ENCODE peak calls at places on chromosome 14, in six cellular contexts. One of them, this sample, is unnamed.

GRCh38 chr14:73850940-73851339 is 691 bp upstream of the PTGR2 start:
- DNase-seq in PC-3: peak; percentile 84
- DNase-seq in GM23338: no peak
- DNase-seq in transverse colon: no peak
- DNase-seq in effector memory CD4-positive, alpha-beta T cell: no peak
- DNase-seq in breast epithelium: no peak
- DNase-seq in this sample: no peak

GRCh38 chr14:58963873-58964597 is 224.4 kb upstream of the DAAM1 start:
- DNase-seq in effector memory CD4-positive, alpha-beta T cell: no peak
- DNase-seq in GM23338: no peak
- DNase-seq in PC-3: no peak
- DNase-seq in transverse colon: no peak
- DNase-seq in breast epithelium: no peak
- DNase-seq in this sample: no peak

GRCh38 chr14:52366796-52367315 is 52.7 kb downstream of the PTGER2 start:
- DNase-seq in breast epithelium: no peak
- DNase-seq in transverse colon: no peak
- DNase-seq in effector memory CD4-positive, alpha-beta T cell: no peak
- DNase-seq in GM23338: no peak
- DNase-seq in PC-3: no peak
- DNase-seq in this sample: no peak

GRCh38 chr14:55274144-55274543 is 2.9 kb downstream of the FBXO34 start:
- DNase-seq in PC-3: no peak
- DNase-seq in transverse colon: no peak
- DNase-seq in effector memory CD4-positive, alpha-beta T cell: no peak
- DNase-seq in breast epithelium: no peak
- DNase-seq in GM23338: no peak
- DNase-seq in this sample: peak; percentile 16

GRCh38 chr14:22939684-22940083 is 10.5 kb upstream of the PRMT5 start:
- DNase-seq in PC-3: peak; percentile 64
- DNase-seq in effector memory CD4-positive, alpha-beta T cell: no peak
- DNase-seq in transverse colon: no peak
- DNase-seq in breast epithelium: no peak
- DNase-seq in GM23338: no peak
- DNase-seq in this sample: no peak

GRCh38 chr14:41925409-41925808 is 318.7 kb downstream of the LRFN5 start:
- DNase-seq in PC-3: peak; percentile 63
- DNase-seq in transverse colon: no peak
- DNase-seq in GM23338: peak; percentile 65
- DNase-seq in effector memory CD4-positive, alpha-beta T cell: no peak
- DNase-seq in breast epithelium: no peak
- DNase-seq in this sample: peak; percentile 4

GRCh38 chr14:61803755-61804154 is 41.5 kb downstream of the SNAPC1 start:
- DNase-seq in effector memory CD4-positive, alpha-beta T cell: no peak
- DNase-seq in breast epithelium: no peak
- DNase-seq in GM23338: no peak
- DNase-seq in PC-3: no peak
- DNase-seq in transverse colon: no peak
- DNase-seq in this sample: no peak

GRCh38 chr14:53491256-53491905 is 338.3 kb upstream of the DDHD1 start:
- DNase-seq in effector memory CD4-positive, alpha-beta T cell: no peak
- DNase-seq in PC-3: peak; percentile 21
- DNase-seq in transverse colon: no peak
- DNase-seq in breast epithelium: no peak
- DNase-seq in GM23338: no peak
- DNase-seq in this sample: no peak

GRCh38 chr14:35747379-35747778 is 61.7 kb downstream of the RALGAPA1 start:
- DNase-seq in PC-3: peak; percentile 45
- DNase-seq in GM23338: peak; percentile 4
- DNase-seq in transverse colon: no peak
- DNase-seq in effector memory CD4-positive, alpha-beta T cell: no peak
- DNase-seq in breast epithelium: no peak
- DNase-seq in this sample: no peak

GRCh38 chr14:39241637-39242036 is 7.9 kb downstream of the MIA2 start:
- DNase-seq in transverse colon: no peak
- DNase-seq in breast epithelium: no peak
- DNase-seq in GM23338: no peak
- DNase-seq in PC-3: no peak
- DNase-seq in effector memory CD4-positive, alpha-beta T cell: no peak
- DNase-seq in this sample: no peak

GRCh38 chr14:24177041-24177825 is 5.4 kb downstream of the REC8 start:
- DNase-seq in effector memory CD4-positive, alpha-beta T cell: no peak
- DNase-seq in breast epithelium: no peak
- DNase-seq in PC-3: no peak
- DNase-seq in GM23338: no peak
- DNase-seq in transverse colon: no peak
- DNase-seq in this sample: no peak

GRCh38 chr14:92122351-92122677 is 545 bp downstream of the CPSF2 start:
- DNase-seq in transverse colon: peak; percentile 23
- DNase-seq in effector memory CD4-positive, alpha-beta T cell: no peak
- DNase-seq in breast epithelium: no peak
- DNase-seq in GM23338: peak; percentile 52
- DNase-seq in PC-3: peak; percentile 7
- DNase-seq in this sample: peak; percentile 60

GRCh38 chr14:50812856-50813543 is 18.0 kb downstream of the NIN start:
- DNase-seq in PC-3: no peak
- DNase-seq in transverse colon: no peak
- DNase-seq in GM23338: no peak
- DNase-seq in breast epithelium: no peak
- DNase-seq in effector memory CD4-positive, alpha-beta T cell: no peak
- DNase-seq in this sample: no peak

GRCh38 chr14:28652782-28653181 is 113.8 kb upstream of the FOXG1 start:
- DNase-seq in transverse colon: no peak
- DNase-seq in effector memory CD4-positive, alpha-beta T cell: no peak
- DNase-seq in GM23338: no peak
- DNase-seq in breast epithelium: no peak
- DNase-seq in PC-3: peak; percentile 96
- DNase-seq in this sample: no peak

GRCh38 chr14:56666294-56666693 is 86.7 kb downstream of the TMEM260 start:
- DNase-seq in PC-3: no peak
- DNase-seq in effector memory CD4-positive, alpha-beta T cell: no peak
- DNase-seq in breast epithelium: no peak
- DNase-seq in transverse colon: no peak
- DNase-seq in GM23338: no peak
- DNase-seq in this sample: no peak

GRCh38 chr14:44339256-44339655 is 167.8 kb downstream of the FSCB start:
- DNase-seq in PC-3: peak; percentile 89
- DNase-seq in breast epithelium: no peak
- DNase-seq in effector memory CD4-positive, alpha-beta T cell: no peak
- DNase-seq in transverse colon: no peak
- DNase-seq in GM23338: no peak
- DNase-seq in this sample: no peak

GRCh38 chr14:71733210-71733883 is 198.9 kb upstream of the RGS6 start:
- DNase-seq in PC-3: no peak
- DNase-seq in breast epithelium: no peak
- DNase-seq in transverse colon: no peak
- DNase-seq in GM23338: no peak
- DNase-seq in effector memory CD4-positive, alpha-beta T cell: no peak
- DNase-seq in this sample: no peak

GRCh38 chr14:97688626-97689336 is 891.6 kb downstream of the VRK1 start:
- DNase-seq in GM23338: no peak
- DNase-seq in effector memory CD4-positive, alpha-beta T cell: no peak
- DNase-seq in PC-3: no peak
- DNase-seq in breast epithelium: no peak
- DNase-seq in transverse colon: no peak
- DNase-seq in this sample: no peak

GRCh38 chr14:92173668-92174067 is 51.9 kb downstream of the CPSF2 start:
- DNase-seq in GM23338: no peak
- DNase-seq in transverse colon: no peak
- DNase-seq in effector memory CD4-positive, alpha-beta T cell: no peak
- DNase-seq in PC-3: no peak
- DNase-seq in breast epithelium: no peak
- DNase-seq in this sample: no peak

GRCh38 chr14:68844210-68844545 is 51.3 kb upstream of the ZFP36L1 start:
- DNase-seq in effector memory CD4-positive, alpha-beta T cell: no peak
- DNase-seq in GM23338: no peak
- DNase-seq in transverse colon: no peak
- DNase-seq in PC-3: no peak
- DNase-seq in breast epithelium: no peak
- DNase-seq in this sample: no peak

GRCh38 chr14:68842298-68842697 is 49.4 kb upstream of the ZFP36L1 start:
- DNase-seq in GM23338: no peak
- DNase-seq in transverse colon: no peak
- DNase-seq in effector memory CD4-positive, alpha-beta T cell: no peak
- DNase-seq in breast epithelium: no peak
- DNase-seq in PC-3: no peak
- DNase-seq in this sample: no peak

GRCh38 chr14:68846466-68846865 is 53.6 kb upstream of the ZFP36L1 start:
- DNase-seq in transverse colon: no peak
- DNase-seq in effector memory CD4-positive, alpha-beta T cell: no peak
- DNase-seq in PC-3: no peak
- DNase-seq in breast epithelium: no peak
- DNase-seq in GM23338: no peak
- DNase-seq in this sample: no peak

GRCh38 chr14:68841030-68841809 is 48.4 kb upstream of the ZFP36L1 start:
- DNase-seq in breast epithelium: no peak
- DNase-seq in transverse colon: no peak
- DNase-seq in GM23338: no peak
- DNase-seq in PC-3: peak; percentile 32
- DNase-seq in effector memory CD4-positive, alpha-beta T cell: no peak
- DNase-seq in this sample: no peak

GRCh38 chr14:68843471-68844209 is 50.8 kb upstream of the ZFP36L1 start:
- DNase-seq in transverse colon: peak; percentile 83
- DNase-seq in breast epithelium: peak; percentile 86
- DNase-seq in GM23338: peak; percentile 85
- DNase-seq in effector memory CD4-positive, alpha-beta T cell: peak; percentile 47
- DNase-seq in PC-3: peak; percentile 80
- DNase-seq in this sample: peak; percentile 87
- H3K4me3 ChIP-seq in transverse colon: peak overlapping the region; percentile 30
- H3K4me3 ChIP-seq in breast epithelium: peak overlapping the region; percentile 52
- H3K4me3 ChIP-seq in GM23338: peak overlapping the region; percentile 82
- H3K4me3 ChIP-seq in effector memory CD4-positive, alpha-beta T cell: no peak overlapping the region
- H3K4me3 ChIP-seq in PC-3: peak overlapping the region; percentile 48
- H3K4me3 ChIP-seq in this sample: peak overlapping the region; percentile 59

GRCh38 chr14:96136361-96136760 is 68.3 kb upstream of the BDKRB2 start:
- DNase-seq in breast epithelium: no peak
- DNase-seq in effector memory CD4-positive, alpha-beta T cell: no peak
- DNase-seq in PC-3: peak; percentile 22
- DNase-seq in GM23338: no peak
- DNase-seq in transverse colon: no peak
- DNase-seq in this sample: no peak

GRCh38 chr14:96139879-96140278 is 64.8 kb upstream of the BDKRB2 start:
- DNase-seq in breast epithelium: no peak
- DNase-seq in effector memory CD4-positive, alpha-beta T cell: no peak
- DNase-seq in GM23338: no peak
- DNase-seq in PC-3: no peak
- DNase-seq in transverse colon: no peak
- DNase-seq in this sample: no peak

GRCh38 chr14:96140964-96141363 is 63.7 kb upstream of the BDKRB2 start:
- DNase-seq in breast epithelium: no peak
- DNase-seq in GM23338: no peak
- DNase-seq in effector memory CD4-positive, alpha-beta T cell: no peak
- DNase-seq in PC-3: no peak
- DNase-seq in transverse colon: no peak
- DNase-seq in this sample: no peak

GRCh38 chr14:96139169-96139568 is 65.5 kb upstream of the BDKRB2 start:
- DNase-seq in breast epithelium: no peak
- DNase-seq in transverse colon: no peak
- DNase-seq in effector memory CD4-positive, alpha-beta T cell: no peak
- DNase-seq in PC-3: no peak
- DNase-seq in GM23338: no peak
- DNase-seq in this sample: no peak

DNA sequence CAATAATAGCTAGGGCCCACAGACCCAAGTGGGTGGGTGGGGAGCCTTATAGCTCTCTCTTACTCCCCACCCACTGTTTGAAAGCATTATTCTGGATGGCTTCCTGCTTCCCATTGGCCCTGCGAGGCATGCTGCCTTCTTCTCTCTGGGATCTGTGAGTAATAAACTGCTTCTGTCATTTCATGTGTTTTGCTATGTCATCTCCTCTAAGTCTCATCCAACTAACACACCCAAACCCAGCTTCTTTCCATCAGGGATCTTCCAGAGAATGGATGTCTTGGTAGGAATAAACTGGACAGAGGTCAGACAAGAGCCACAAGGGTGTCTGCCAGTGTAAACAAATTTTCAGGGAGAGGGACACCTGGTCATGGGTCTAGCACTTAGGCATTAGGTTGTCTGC is 66.4 kb upstream of the BDKRB2 start:
- DNase-seq in PC-3: no peak
- DNase-seq in breast epithelium: no peak
- DNase-seq in transverse colon: no peak
- DNase-seq in effector memory CD4-positive, alpha-beta T cell: no peak
- DNase-seq in GM23338: no peak
- DNase-seq in this sample: no peak
- H3K27ac ChIP-seq in PC-3: no peak overlapping the region
- H3K27ac ChIP-seq in breast epithelium: no peak overlapping the region
- H3K27ac ChIP-seq in transverse colon: no peak overlapping the region
- H3K27ac ChIP-seq in effector memory CD4-positive, alpha-beta T cell: no peak overlapping the region
- H3K27ac ChIP-seq in GM23338: no peak overlapping the region
- H3K27ac ChIP-seq in this sample: no peak overlapping the region

GRCh38 chr14:65073605-65074201 is 28.6 kb downstream of the MAX start:
- DNase-seq in breast epithelium: no peak
- DNase-seq in transverse colon: peak; percentile 84
- DNase-seq in PC-3: no peak
- DNase-seq in effector memory CD4-positive, alpha-beta T cell: no peak
- DNase-seq in GM23338: no peak
- DNase-seq in this sample: no peak
- H3K4me3 ChIP-seq in breast epithelium: no peak overlapping the region
- H3K4me3 ChIP-seq in transverse colon: no peak overlapping the region
- H3K4me3 ChIP-seq in PC-3: no peak overlapping the region
- H3K4me3 ChIP-seq in effector memory CD4-positive, alpha-beta T cell: no peak overlapping the region
- H3K4me3 ChIP-seq in GM23338: no peak overlapping the region
- H3K4me3 ChIP-seq in this sample: no peak overlapping the region

GRCh38 chr14:105053996-105054395 is 11.2 kb downstream of the GPR132 start:
- DNase-seq in transverse colon: no peak
- DNase-seq in effector memory CD4-positive, alpha-beta T cell: no peak
- DNase-seq in GM23338: no peak
- DNase-seq in breast epithelium: no peak
- DNase-seq in PC-3: no peak
- DNase-seq in this sample: no peak

GRCh38 chr14:105055334-105055733 is 9.9 kb downstream of the GPR132 start:
- DNase-seq in transverse colon: no peak
- DNase-seq in breast epithelium: no peak
- DNase-seq in effector memory CD4-positive, alpha-beta T cell: no peak
- DNase-seq in GM23338: no peak
- DNase-seq in PC-3: no peak
- DNase-seq in this sample: no peak

GRCh38 chr14:105052110-105052458 is 13.1 kb downstream of the GPR132 start:
- DNase-seq in GM23338: no peak
- DNase-seq in transverse colon: no peak
- DNase-seq in breast epithelium: no peak
- DNase-seq in PC-3: no peak
- DNase-seq in effector memory CD4-positive, alpha-beta T cell: no peak
- DNase-seq in this sample: no peak

GRCh38 chr14:105051182-105052109 is 13.8 kb downstream of the GPR132 start:
- DNase-seq in breast epithelium: no peak
- DNase-seq in PC-3: no peak
- DNase-seq in transverse colon: no peak
- DNase-seq in effector memory CD4-positive, alpha-beta T cell: no peak
- DNase-seq in GM23338: no peak
- DNase-seq in this sample: no peak

DNA sequence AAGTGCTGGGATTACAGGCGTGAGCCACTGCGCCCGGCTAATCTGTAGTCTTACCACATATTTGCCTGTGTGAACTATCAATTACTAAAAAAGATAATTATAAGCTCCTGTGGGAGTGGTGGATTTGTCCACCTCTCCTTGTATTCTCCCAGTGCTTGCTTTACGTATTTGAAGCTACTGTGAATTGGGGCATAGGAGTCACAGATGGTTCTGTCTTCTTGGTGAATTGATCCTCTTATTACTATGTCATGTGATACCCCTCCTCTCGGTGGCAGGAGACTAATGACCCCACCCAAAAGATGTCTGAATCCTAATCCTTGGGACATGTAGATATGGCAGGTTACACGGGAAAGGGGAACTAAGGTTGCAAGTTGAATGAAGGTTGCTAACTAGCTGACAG is 11.8 kb downstream of the GPR132 start:
- DNase-seq in PC-3: no peak
- DNase-seq in breast epithelium: no peak
- DNase-seq in GM23338: no peak
- DNase-seq in effector memory CD4-positive, alpha-beta T cell: no peak
- DNase-seq in transverse colon: no peak
- DNase-seq in this sample: no peak
- H3K27ac ChIP-seq in PC-3: no peak overlapping the region
- H3K27ac ChIP-seq in breast epithelium: no peak overlapping the region
- H3K27ac ChIP-seq in GM23338: no peak overlapping the region
- H3K27ac ChIP-seq in effector memory CD4-positive, alpha-beta T cell: no peak overlapping the region
- H3K27ac ChIP-seq in transverse colon: no peak overlapping the region
- H3K27ac ChIP-seq in this sample: no peak overlapping the region

This sample was measured in SJCRH30.